ENCODE peak calls at places on chromosomes 11 and 22, in four cellular contexts. One of them, this sample, is unnamed.

GRCh38 chr11:7672960-7673723 is at the start of gene CYB5R2:
- DNase-seq in AG10803: peak
- DNase-seq in stimulated activated CD8-positive, alpha-beta memory T cell treated with anti-CD3 and anti-CD28 coated beads, Interleukin-15, amount 100 ng/mL, for 1 hour: no peak
- DNase-seq in amniotic stem cell: no peak
- DNase-seq in this sample: peak

GRCh38 chr11:29527391-29527936 is 489.4 kb downstream of the KCNA4 start:
- DNase-seq in amniotic stem cell: peak
- DNase-seq in AG10803: peak
- DNase-seq in stimulated activated CD8-positive, alpha-beta memory T cell treated with anti-CD3 and anti-CD28 coated beads, Interleukin-15, amount 100 ng/mL, for 1 hour: no peak
- DNase-seq in this sample: no peak

GRCh38 chr11:108435066-108435465 is 32.3 kb downstream of the C11orf65 start:
- DNase-seq in AG10803: no peak
- DNase-seq in stimulated activated CD8-positive, alpha-beta memory T cell treated with anti-CD3 and anti-CD28 coated beads, Interleukin-15, amount 100 ng/mL, for 1 hour: no peak
- DNase-seq in amniotic stem cell: no peak
- DNase-seq in this sample: no peak

GRCh38 chr11:129639300-129639699 is 176.3 kb upstream of the TMEM45B start:
- DNase-seq in amniotic stem cell: peak
- DNase-seq in stimulated activated CD8-positive, alpha-beta memory T cell treated with anti-CD3 and anti-CD28 coated beads, Interleukin-15, amount 100 ng/mL, for 1 hour: no peak
- DNase-seq in AG10803: peak
- DNase-seq in this sample: no peak

GRCh38 chr11:112255075-112255739 is 5.5 kb downstream of the PLET1 start:
- DNase-seq in stimulated activated CD8-positive, alpha-beta memory T cell treated with anti-CD3 and anti-CD28 coated beads, Interleukin-15, amount 100 ng/mL, for 1 hour: no peak
- DNase-seq in amniotic stem cell: peak
- DNase-seq in AG10803: peak
- DNase-seq in this sample: no peak

GRCh38 chr22:36925388-36926290 is 12.2 kb downstream of the CSF2RB start:
- DNase-seq in AG10803: peak
- DNase-seq in stimulated activated CD8-positive, alpha-beta memory T cell treated with anti-CD3 and anti-CD28 coated beads, Interleukin-15, amount 100 ng/mL, for 1 hour: no peak
- DNase-seq in amniotic stem cell: no peak
- DNase-seq in this sample: no peak

GRCh38 chr11:34356576-34356917 is 1.3 kb downstream of the ABTB2 start:
- DNase-seq in stimulated activated CD8-positive, alpha-beta memory T cell treated with anti-CD3 and anti-CD28 coated beads, Interleukin-15, amount 100 ng/mL, for 1 hour: no peak
- DNase-seq in AG10803: peak
- DNase-seq in amniotic stem cell: no peak
- DNase-seq in this sample: peak

GRCh38 chr22:42799462-42800405 is 57.3 kb downstream of the ARFGAP3 start:
- DNase-seq in amniotic stem cell: no peak
- DNase-seq in stimulated activated CD8-positive, alpha-beta memory T cell treated with anti-CD3 and anti-CD28 coated beads, Interleukin-15, amount 100 ng/mL, for 1 hour: no peak
- DNase-seq in AG10803: no peak
- DNase-seq in this sample: peak

GRCh38 chr11:72630104-72630852 is 43.9 kb downstream of the PDE2A start:
- DNase-seq in stimulated activated CD8-positive, alpha-beta memory T cell treated with anti-CD3 and anti-CD28 coated beads, Interleukin-15, amount 100 ng/mL, for 1 hour: no peak
- DNase-seq in amniotic stem cell: no peak
- DNase-seq in AG10803: no peak
- DNase-seq in this sample: no peak

GRCh38 chr11:83681944-83682644 is 395.9 kb upstream of the CCDC90B start:
- DNase-seq in amniotic stem cell: no peak
- DNase-seq in stimulated activated CD8-positive, alpha-beta memory T cell treated with anti-CD3 and anti-CD28 coated beads, Interleukin-15, amount 100 ng/mL, for 1 hour: no peak
- DNase-seq in AG10803: no peak
- DNase-seq in this sample: no peak

GRCh38 chr22:32606181-32606580 is 131.6 kb downstream of the FBXO7 start:
- DNase-seq in AG10803: no peak
- DNase-seq in stimulated activated CD8-positive, alpha-beta memory T cell treated with anti-CD3 and anti-CD28 coated beads, Interleukin-15, amount 100 ng/mL, for 1 hour: no peak
- DNase-seq in amniotic stem cell: no peak
- DNase-seq in this sample: no peak

GRCh38 chr22:43777204-43777671 is 34.9 kb downstream of the EFCAB6 start:
- DNase-seq in amniotic stem cell: peak
- DNase-seq in stimulated activated CD8-positive, alpha-beta memory T cell treated with anti-CD3 and anti-CD28 coated beads, Interleukin-15, amount 100 ng/mL, for 1 hour: no peak
- DNase-seq in AG10803: peak
- DNase-seq in this sample: no peak

GRCh38 chr11:30984442-30984816 is 385.1 kb downstream of the DCDC1 start:
- DNase-seq in amniotic stem cell: no peak
- DNase-seq in stimulated activated CD8-positive, alpha-beta memory T cell treated with anti-CD3 and anti-CD28 coated beads, Interleukin-15, amount 100 ng/mL, for 1 hour: no peak
- DNase-seq in AG10803: peak
- DNase-seq in this sample: no peak

GRCh38 chr22:37546436-37547248 is 13.6 kb upstream of the CDC42EP1 start:
- DNase-seq in AG10803: peak
- DNase-seq in amniotic stem cell: no peak
- DNase-seq in stimulated activated CD8-positive, alpha-beta memory T cell treated with anti-CD3 and anti-CD28 coated beads, Interleukin-15, amount 100 ng/mL, for 1 hour: no peak
- DNase-seq in this sample: peak

GRCh38 chr11:82733444-82734119 is at the start of gene FAM181B:
- DNase-seq in amniotic stem cell: no peak
- DNase-seq in AG10803: peak
- DNase-seq in stimulated activated CD8-positive, alpha-beta memory T cell treated with anti-CD3 and anti-CD28 coated beads, Interleukin-15, amount 100 ng/mL, for 1 hour: no peak
- DNase-seq in this sample: peak

GRCh38 chr11:93444671-93445073 is 98.5 kb downstream of the SMCO4 start:
- DNase-seq in stimulated activated CD8-positive, alpha-beta memory T cell treated with anti-CD3 and anti-CD28 coated beads, Interleukin-15, amount 100 ng/mL, for 1 hour: no peak
- DNase-seq in amniotic stem cell: no peak
- DNase-seq in AG10803: no peak
- DNase-seq in this sample: no peak

GRCh38 chr22:19463491-19464469 is 15.2 kb downstream of the UFD1 start:
- DNase-seq in amniotic stem cell: peak
- DNase-seq in AG10803: peak
- DNase-seq in stimulated activated CD8-positive, alpha-beta memory T cell treated with anti-CD3 and anti-CD28 coated beads, Interleukin-15, amount 100 ng/mL, for 1 hour: no peak
- DNase-seq in this sample: no peak

GRCh38 chr11:57406337-57406904 is 16.0 kb upstream of the PRG2 start:
- DNase-seq in AG10803: peak
- DNase-seq in stimulated activated CD8-positive, alpha-beta memory T cell treated with anti-CD3 and anti-CD28 coated beads, Interleukin-15, amount 100 ng/mL, for 1 hour: no peak
- DNase-seq in amniotic stem cell: no peak
- DNase-seq in this sample: peak

GRCh38 chr11:19555266-19555665 is 157.4 kb upstream of the NAV2 start:
- DNase-seq in AG10803: no peak
- DNase-seq in stimulated activated CD8-positive, alpha-beta memory T cell treated with anti-CD3 and anti-CD28 coated beads, Interleukin-15, amount 100 ng/mL, for 1 hour: no peak
- DNase-seq in amniotic stem cell: no peak
- DNase-seq in this sample: no peak

GRCh38 chr22:29700949-29701927 is 18.6 kb upstream of the CABP7 start:
- DNase-seq in stimulated activated CD8-positive, alpha-beta memory T cell treated with anti-CD3 and anti-CD28 coated beads, Interleukin-15, amount 100 ng/mL, for 1 hour: no peak
- DNase-seq in AG10803: no peak
- DNase-seq in amniotic stem cell: no peak
- DNase-seq in this sample: no peak

GRCh38 chr11:12235549-12235944 is 125.2 kb downstream of the MICAL2 start:
- DNase-seq in amniotic stem cell: no peak
- DNase-seq in stimulated activated CD8-positive, alpha-beta memory T cell treated with anti-CD3 and anti-CD28 coated beads, Interleukin-15, amount 100 ng/mL, for 1 hour: no peak
- DNase-seq in AG10803: no peak
- DNase-seq in this sample: no peak

GRCh38 chr11:131614514-131615085 is 244.2 kb downstream of the NTM start:
- DNase-seq in amniotic stem cell: no peak
- DNase-seq in AG10803: no peak
- DNase-seq in stimulated activated CD8-positive, alpha-beta memory T cell treated with anti-CD3 and anti-CD28 coated beads, Interleukin-15, amount 100 ng/mL, for 1 hour: no peak
- DNase-seq in this sample: no peak

GRCh38 chr22:37659066-37659896 is 758 bp downstream of the PDXP start:
- DNase-seq in stimulated activated CD8-positive, alpha-beta memory T cell treated with anti-CD3 and anti-CD28 coated beads, Interleukin-15, amount 100 ng/mL, for 1 hour: no peak
- DNase-seq in AG10803: no peak
- DNase-seq in amniotic stem cell: no peak
- DNase-seq in this sample: no peak